ENCODE peak calls at places on chromosomes 13 and 19, in eight cellular contexts. X is activated T-helper 2 cell treated with anti-CD3 and anti-CD28 coated beads, Interferon-gamma antibody, Interleukin-2, Interleukin-4, amounts not matched to agents 10 μg/mL and 5 μg/mL and 100 μg/mL, durations not matched to agents 14 hours and 24 hours and 36 hours; N is T-helper 2 cell treated with Interferon-gamma antibody and Interleukin-4, amounts not matched to agents 5 μg/mL and 100 μg/mL, for 36 hours; C is myocyte; A is fibroblast of lung; Z is fibroblast of the conjunctiva; L is posterior cingulate gyrus; E is T47D. K is an unnamed sample.

GRCh38 chr13:114155320-114155719 is 22.9 kb upstream of the RASA3 start:
- DNase-seq in X (no peak), N (no peak), C (no peak), A (no peak), Z (no peak), L (no peak), E (no peak), K (no peak)

GRCh38 chr19:57651654-57651996 is 17.1 kb upstream of the ZSCAN4 start:
- DNase-seq in X (no peak), N (no peak), C (no peak), A (no peak), Z (no peak), L (no peak), E (no peak), K (no peak)

GRCh38 chr13:108595416-108596257 is 33.8 kb upstream of the MYO16 start:
- DNase-seq in X (no peak), N (no peak), C (no peak), A (no peak), Z (no peak), L (no peak), E (no peak), K (no peak)

GRCh38 chr19:33050110-33050509 is 14.6 kb downstream of the RHPN2 start:
- DNase-seq in X (no peak), N (no peak), C (no peak), A (no peak), Z (no peak), L (no peak), E (no peak), K (no peak)

GRCh38 chr19:8243146-8243545 is 34.0 kb downstream of the CERS4 start:
- DNase-seq in X (no peak), N (no peak), C (no peak), A (no peak), Z (no peak), L (no peak), E (no peak), K (no peak)

GRCh38 chr13:43146400-43146799 is 123.0 kb downstream of the DNAJC15 start:
- DNase-seq in X (no peak), N (no peak), C (no peak), A (no peak), Z (no peak), L (no peak), E (no peak), K (no peak)

GRCh38 chr13:50230365-50230978 is 215.2 kb downstream of the KCNRG start:
- DNase-seq in X (no peak), N (no peak), C (no peak), A (peak), Z (peak), L (no peak), E (no peak), K (no peak)

GRCh38 chr19:42312370-42312769 is 739 bp upstream of the TMEM145 start:
- DNase-seq in X (no peak), N (no peak), C (no peak), A (no peak), Z (no peak), L (no peak), E (no peak), K (no peak)

GRCh38 chr13:21608961-21609360 is 5.0 kb upstream of the MICU2 start:
- DNase-seq in X (no peak), N (no peak), C (no peak), A (no peak), Z (no peak), L (no peak), E (no peak), K (no peak)

GRCh38 chr19:53037101-53038097 is 7.1 kb upstream of the ERVV-2 start:
- DNase-seq in X (no peak), N (no peak), C (peak), A (peak), Z (peak), L (no peak), E (no peak), K (no peak)

GRCh38 chr19:13036366-13036976 is 41.2 kb downstream of the NFIX start:
- DNase-seq in X (no peak), N (no peak), C (peak), A (no peak), Z (no peak), L (no peak), E (peak), K (no peak)

K was measured in 8988T.